ENCODE peak calls at places on chromosomes 1 and 21, in seven cellular contexts. M is thoracic aorta, I is PC-3, U is GM23338, O is fibroblast of lung, X is heart left ventricle, H is transverse colon. N is an unnamed sample.

GRCh38 chr1:228911225-228911624 is 175.9 kb downstream of the RHOU start:
- DNase-seq in M (no peak), I (no peak), U (no peak), O (no peak), X (no peak), H (no peak), N (no peak)

GRCh38 chr1:243973169-243973568 is 77.9 kb upstream of the ZBTB18 start:
- DNase-seq in M (no peak), I (no peak), U (no peak), O (no peak), X (no peak), H (no peak), N (no peak)

GRCh38 chr1:228756457-228756856 is 21.2 kb downstream of the RHOU start:
- DNase-seq in M (no peak), I (no peak), U (no peak), O (no peak), X (no peak), H (no peak), N (no peak)

GRCh38 chr1:52659356-52659755 is 26.4 kb downstream of the SHISAL2A start:
- DNase-seq in M (no peak), I (peak; percentile 86), U (no peak), O (peak; percentile 9), X (no peak), H (no peak), N (no peak)

GRCh38 chr1:160711528-160712311 is at the start of gene CD48:
- DNase-seq in M (no peak), I (no peak), U (no peak), O (no peak), X (no peak), H (no peak), N (no peak)

GRCh38 chr1:34683616-34684015 is 71.2 kb upstream of the GJB5 start:
- DNase-seq in M (no peak), I (no peak), U (no peak), O (no peak), X (no peak), H (no peak), N (no peak)

GRCh38 chr1:45895406-45895805 is 92.0 kb downstream of the MAST2 start:
- DNase-seq in M (no peak), I (peak; percentile 20), U (no peak), O (no peak), X (no peak), H (no peak), N (no peak)

GRCh38 chr1:77544845-77545244 is 137.6 kb downstream of the ZZZ3 start:
- DNase-seq in M (no peak), I (no peak), U (no peak), O (peak; percentile 62), X (no peak), H (no peak), N (no peak)

GRCh38 chr1:207752456-207753132 is 740 bp downstream of the CD46 start:
- DNase-seq in M (no peak), I (peak; percentile 77), U (peak; percentile 32), O (peak; percentile 24), X (no peak), H (peak; percentile 77), N (no peak)

GRCh38 chr1:61049850-61050540 is 32.4 kb upstream of the NFIA start:
- DNase-seq in M (peak; percentile 80), I (peak; percentile 94), U (peak; percentile 95), O (peak; percentile 61), X (peak; percentile 92), H (peak; percentile 96), N (peak; percentile 96)

GRCh38 chr1:199774433-199775089 is 252.9 kb upstream of the NR5A2 start:
- DNase-seq in M (no peak), I (peak; percentile 97), U (no peak), O (peak; percentile 81), X (no peak), H (peak; percentile 40), N (no peak)

GRCh38 chr21:45003331-45004058 is 63.7 kb downstream of the SLX9 start:
- DNase-seq in M (no peak), I (no peak), U (no peak), O (peak; percentile 11), X (no peak), H (peak; percentile 4), N (peak; percentile 9)

GRCh38 chr1:202834771-202835547 is 24.2 kb downstream of the PCAT6 start:
- DNase-seq in M (no peak), I (peak; percentile 35), U (no peak), O (no peak), X (no peak), H (no peak), N (no peak)

GRCh38 chr1:239361403-239361802 is 25.0 kb upstream of the CHRM3 start:
- DNase-seq in M (no peak), I (peak; percentile 84), U (no peak), O (peak; percentile 98), X (no peak), H (no peak), N (no peak)

GRCh38 chr1:11150326-11150725 is 38.8 kb upstream of the ANGPTL7 start:
- DNase-seq in M (no peak), I (no peak), U (no peak), O (no peak), X (no peak), H (no peak), N (no peak)

GRCh38 chr1:233790662-233791371 is 113.7 kb upstream of the SLC35F3 start:
- DNase-seq in M (no peak), I (peak; percentile 87), U (peak; percentile 78), O (peak; percentile 56), X (peak; percentile 24), H (peak; percentile 11), N (no peak)

GRCh38 chr1:62782197-62782886 is 1.6 kb upstream of the ATG4C start:
- DNase-seq in M (no peak), I (peak; percentile 15), U (no peak), O (peak; percentile 27), X (no peak), H (no peak), N (no peak)

GRCh38 chr1:60547821-60548220 is 474.3 kb upstream of the C1orf87 start:
- DNase-seq in M (no peak), I (no peak), U (no peak), O (no peak), X (no peak), H (no peak), N (no peak)

DNA sequence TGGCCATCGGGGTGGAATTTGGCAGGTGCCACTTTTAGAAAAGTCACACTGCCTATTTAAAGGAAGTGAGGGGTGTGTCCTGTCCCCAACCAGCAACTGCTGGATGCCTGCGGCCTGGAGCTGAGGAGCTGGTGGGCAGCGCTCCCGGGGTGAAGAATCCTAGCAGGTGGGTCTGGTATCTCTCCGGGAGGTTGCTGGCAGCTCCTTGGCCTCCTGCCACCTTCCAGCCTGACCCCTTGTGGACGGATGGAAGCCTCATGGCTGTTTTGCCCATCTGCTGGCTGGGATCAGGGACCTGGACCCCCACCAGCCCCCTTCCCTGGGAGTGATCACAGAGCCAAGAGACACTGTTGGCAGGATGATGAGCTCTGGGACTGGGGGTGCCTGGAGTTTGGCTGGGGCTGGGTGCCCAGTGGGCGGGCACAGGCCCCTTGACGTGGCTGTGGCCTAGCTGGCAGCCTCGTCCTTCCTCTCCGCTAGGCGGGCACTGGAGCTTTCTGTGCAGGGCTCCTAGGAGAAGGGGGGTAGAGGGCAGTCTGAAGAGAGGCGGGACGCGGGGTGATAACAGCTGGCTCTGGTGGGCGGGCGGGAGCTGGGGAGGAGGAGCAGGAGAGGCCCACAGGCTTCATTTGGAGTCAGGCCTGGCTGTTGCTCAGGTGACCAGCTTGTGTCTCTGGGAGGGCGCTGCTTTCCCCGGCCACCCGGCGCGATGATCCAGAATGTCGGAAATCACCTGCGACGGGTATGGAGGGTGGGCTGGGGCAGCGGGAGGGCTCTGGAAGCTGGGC is at the start of gene ACOT11:
- DNase-seq in M (peak; percentile 63), I (no peak), U (peak; percentile 75), O (peak; percentile 58), X (peak; percentile 90), H (peak; percentile 70), N (peak; percentile 88)
- H3K4me3 ChIP-seq in M (peak within 1 kb of the TSS; percentile 61), I (no peak within 1 kb of the TSS), U (no peak within 1 kb of the TSS), O (no peak within 1 kb of the TSS), X (peak within 1 kb of the TSS; percentile 19), H (no peak within 1 kb of the TSS), N (peak within 1 kb of the TSS; percentile 70)

DNA sequence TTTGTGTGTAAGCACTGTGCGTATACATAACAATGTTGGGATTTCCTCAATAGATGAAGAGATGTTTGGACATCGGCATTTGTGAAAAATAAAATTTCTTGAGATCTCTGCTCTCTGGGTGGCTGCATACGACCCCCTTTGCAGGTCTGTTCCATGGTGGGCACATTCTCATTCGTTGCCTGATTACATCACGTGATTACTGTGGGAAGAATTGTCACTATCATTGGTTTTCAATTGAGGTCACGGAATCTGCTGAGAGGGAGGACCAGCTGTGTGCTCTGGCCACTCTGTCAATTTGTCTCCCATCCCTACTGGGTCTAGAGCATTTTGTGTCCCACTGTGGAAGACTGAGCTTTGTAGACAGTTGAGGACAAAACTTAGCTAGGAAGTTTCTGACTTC is 81.8 kb downstream of the DISC1 start:
- DNase-seq in M (no peak), I (no peak), U (no peak), O (no peak), X (no peak), H (no peak), N (no peak)
- H3K4me3 ChIP-seq in M (no peak overlapping the region), I (no peak overlapping the region), U (no peak overlapping the region), O (no peak overlapping the region), X (no peak overlapping the region), H (no peak overlapping the region), N (no peak overlapping the region)

GRCh38 chr1:16075337-16076002 is 2.0 kb upstream of the FAM131C start:
- DNase-seq in M (peak; percentile 47), I (peak; percentile 39), U (no peak), O (peak; percentile 84), X (peak; percentile 45), H (no peak), N (peak; percentile 65)

GRCh38 chr1:16072616-16073484 is 601 bp downstream of the FAM131C start:
- DNase-seq in M (no peak), I (no peak), U (peak; percentile 66), O (no peak), X (no peak), H (no peak), N (no peak)

GRCh38 chr1:16074217-16074616 is 766 bp upstream of the FAM131C start:
- DNase-seq in M (no peak), I (no peak), U (no peak), O (no peak), X (no peak), H (no peak), N (no peak)

GRCh38 chr1:16072095-16072494 is 1.4 kb downstream of the FAM131C start:
- DNase-seq in M (no peak), I (no peak), U (no peak), O (no peak), X (no peak), H (no peak), N (no peak)

DNA sequence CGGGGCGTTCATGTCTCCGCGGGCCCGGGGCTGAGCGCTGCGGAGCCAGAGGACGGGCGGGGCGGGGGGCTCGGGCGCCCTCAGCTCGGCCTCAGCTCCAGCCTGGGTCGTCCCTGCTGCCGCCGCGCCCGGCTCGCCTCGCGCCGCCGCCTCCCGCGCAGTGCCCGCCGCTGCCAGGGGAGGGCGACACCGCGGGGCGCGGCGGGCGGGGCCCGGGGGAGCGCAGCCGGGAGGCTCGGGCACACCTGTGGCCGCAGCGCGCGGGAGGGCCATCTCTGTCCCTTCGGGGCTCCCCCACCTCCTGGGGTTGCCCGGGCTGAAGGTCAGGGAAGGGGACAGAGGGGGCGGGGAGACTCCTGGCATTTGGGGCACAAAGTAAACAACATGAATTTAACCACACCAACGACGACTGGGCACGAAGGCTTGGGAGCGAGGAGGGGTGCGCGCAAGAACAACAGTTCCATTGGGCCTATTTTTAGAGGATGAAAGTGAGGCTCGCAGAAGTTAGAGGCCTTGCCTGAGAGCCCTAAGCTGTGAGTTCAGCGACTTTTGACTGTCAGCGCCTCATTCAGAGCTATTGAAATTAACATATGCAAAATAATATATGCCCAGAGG is at the start of gene FAM131C:
- DNase-seq in M (no peak), I (peak; percentile 54), U (peak; percentile 65), O (no peak), X (no peak), H (peak; percentile 60), N (no peak)
- H3K4me3 ChIP-seq in M (peak within 1 kb of the TSS; percentile 65), I (peak within 1 kb of the TSS; percentile 68), U (peak within 1 kb of the TSS; percentile 59), O (peak within 1 kb of the TSS; percentile 29), X (peak within 1 kb of the TSS; percentile 19), H (no peak within 1 kb of the TSS), N (peak within 1 kb of the TSS; percentile 67)

GRCh38 chr1:1310476-1311053 is 2.2 kb downstream of the PUSL1 start:
- DNase-seq in M (no peak), I (no peak), U (peak; percentile 4), O (no peak), X (no peak), H (no peak), N (no peak)
- H3K4me3 ChIP-seq in M (no peak overlapping the region), I (peak overlapping the region; percentile 96), U (no peak overlapping the region), O (no peak overlapping the region), X (no peak overlapping the region), H (no peak overlapping the region), N (no peak overlapping the region)